ENCODE peak calls at places on chromosomes 1 and 21, in ten cellular contexts. F, Y, R, M, O, X, Z, G, C and A are unnamed samples.

GRCh38 chr1:178530037-178530402 is 17.1 kb downstream of the TEX35 start:
- DNase-seq in F (no peak), X (no peak), Y (no peak), C (peak; percentile 8), M (peak; percentile 36), Z (no peak), O (peak; percentile 77), G (no peak), R (no peak), A (no peak)

GRCh38 chr1:33866286-33866685 is 2.4 kb downstream of the HMGB4 start:
- DNase-seq in G (no peak), X (no peak), Y (no peak), M (peak; percentile 36), R (no peak), O (no peak), F (no peak), C (no peak), Z (no peak), A (no peak)

GRCh38 chr1:112284796-112285195 is 111.2 kb upstream of the CTTNBP2NL start:
- DNase-seq in F (no peak), Y (no peak), Z (no peak), R (no peak), X (no peak), M (no peak), G (no peak), O (no peak), C (no peak), A (no peak)

GRCh38 chr21:32597205-32597604 is 11.9 kb upstream of the TCP10L start:
- DNase-seq in R (no peak), Y (no peak), Z (no peak), X (no peak), O (peak; percentile 93), G (no peak), F (no peak), M (peak; percentile 63), C (peak; percentile 60), A (no peak)

GRCh38 chr1:156435551-156436318 is 64.8 kb downstream of the MEF2D start:
- DNase-seq in Z (no peak), F (no peak), M (peak; percentile 22), Y (no peak), G (no peak), C (no peak), O (no peak), X (no peak), R (no peak), A (no peak)

GRCh38 chr1:115302390-115302961 is 35.6 kb downstream of the NGF start:
- DNase-seq in G (no peak), F (no peak), Y (no peak), C (peak; percentile 72), X (no peak), M (peak; percentile 95), R (no peak), O (peak; percentile 89), Z (no peak), A (no peak)

GRCh38 chr1:151128800-151129199 is 17.6 kb downstream of the SEMA6C start:
- DNase-seq in O (no peak), X (no peak), G (no peak), F (no peak), R (no peak), Y (no peak), C (no peak), M (no peak), Z (no peak), A (no peak)

GRCh38 chr1:100188617-100189016 is 10.6 kb upstream of the LRRC39 start:
- DNase-seq in M (peak; percentile 85), C (no peak), R (no peak), O (peak; percentile 48), Y (no peak), X (peak; percentile 30), Z (no peak), F (peak; percentile 57), G (no peak), A (no peak)

GRCh38 chr1:156862602-156863599 is 2.2 kb downstream of the NTRK1 start:
- DNase-seq in Y (no peak), X (no peak), F (no peak), O (no peak), G (no peak), C (no peak), Z (no peak), R (no peak), M (no peak), A (no peak)

GRCh38 chr1:16233431-16233830 is 3.6 kb downstream of the CPLANE2 start:
- DNase-seq in C (no peak), F (no peak), X (no peak), M (no peak), O (no peak), R (no peak), Y (no peak), G (no peak), Z (no peak), A (no peak)

GRCh38 chr1:38152351-38153082 is 105.9 kb upstream of the POU3F1 start:
- DNase-seq in C (no peak), M (no peak), O (no peak), Z (no peak), G (no peak), F (peak; percentile 89), Y (no peak), X (no peak), R (no peak), A (peak; percentile 8)

GRCh38 chr1:160607051-160608032 is 28.0 kb upstream of the CD84 start:
- DNase-seq in R (no peak), Y (peak; percentile 38), C (peak; percentile 30), F (peak; percentile 66), Z (peak; percentile 59), X (peak; percentile 47), O (peak; percentile 80), M (peak; percentile 57), G (peak; percentile 69), A (peak; percentile 83)

GRCh38 chr1:86704972-86705632 is 726 bp downstream of the SH3GLB1 start:
- DNase-seq in Z (peak; percentile 22), F (no peak), G (peak; percentile 62), Y (peak; percentile 35), X (no peak), O (peak; percentile 37), R (peak; percentile 90), C (peak; percentile 22), M (peak; percentile 78), A (no peak)

GRCh38 chr1:203306089-203306969 is 1.0 kb downstream of the BTG2 start:
- DNase-seq in Z (no peak), X (no peak), Y (peak; percentile 47), G (no peak), F (no peak), O (peak; percentile 80), R (peak; percentile 93), M (peak; percentile 94), C (no peak), A (no peak)

GRCh38 chr1:107866870-107867269 is 98.1 kb downstream of the VAV3 start:
- DNase-seq in M (no peak), C (no peak), R (no peak), O (no peak), Z (no peak), F (no peak), G (no peak), Y (no peak), X (no peak), A (no peak)

GRCh38 chr21:45550552-45551210 is 8.4 kb upstream of the SLC19A1 start:
- DNase-seq in Y (peak; percentile 92), R (peak; percentile 85), X (peak; percentile 70), M (peak; percentile 44), C (no peak), G (no peak), O (no peak), F (no peak), Z (peak; percentile 29), A (peak; percentile 84)

GRCh38 chr1:17919525-17920439 is 164.6 kb downstream of the ACTL8 start:
- DNase-seq in Y (no peak), R (peak; percentile 77), O (peak; percentile 19), X (no peak), Z (no peak), M (peak; percentile 66), C (peak; percentile 13), G (no peak), F (no peak), A (no peak)